ENCODE peak calls at places on chromosomes 12 and 14, in six cellular contexts. U is effector memory CD4-positive, alpha-beta T cell; B is stimulated activated CD4-positive, alpha-beta T cell treated with anti-CD3 and anti-CD28 coated beads, TNF-alpha, amount 100 ng/mL, for 4 hours; Q is pons; E is cardiac muscle cell; K is NCI-H1092. Z is an unnamed sample.

GRCh38 chr12:66235626-66236281 is 46.7 kb downstream of the IRAK3 start:
- DNase-seq in U (no peak), Q (no peak), E (no peak), B (no peak), K (no peak), Z (peak; percentile 40)

GRCh38 chr14:89415139-89415538 is 1.9 kb downstream of the FOXN3 start:
- DNase-seq in E (no peak), K (no peak), U (no peak), B (no peak), Q (no peak), Z (no peak)

GRCh38 chr12:75560167-75560566 is 48.8 kb upstream of the KRR1 start:
- DNase-seq in E (peak; percentile 20), B (no peak), Q (peak; percentile 91), K (no peak), U (no peak), Z (peak; percentile 15)

GRCh38 chr12:52494518-52494917 is 1.5 kb upstream of the KRT6A start:
- DNase-seq in Q (no peak), K (no peak), B (no peak), U (no peak), E (no peak), Z (peak; percentile 25)

GRCh38 chr12:104415308-104415980 is 41.3 kb upstream of the CHST11 start:
- DNase-seq in B (no peak), K (no peak), E (no peak), Q (no peak), U (no peak), Z (no peak)

GRCh38 chr14:51236314-51236713 is 3.7 kb upstream of the TMX1 start:
- DNase-seq in Q (no peak), E (no peak), K (no peak), U (no peak), B (no peak), Z (no peak)

GRCh38 chr14:58395815-58396626 is at the start of gene TOMM20L:
- DNase-seq in B (peak; percentile 61), Q (peak; percentile 37), U (peak; percentile 42), K (peak; percentile 54), E (peak; percentile 81), Z (peak; percentile 84)

GRCh38 chr12:52354197-52354596 is 13.1 kb downstream of the KRT85 start:
- DNase-seq in K (no peak), Q (no peak), B (no peak), E (no peak), U (no peak), Z (no peak)

GRCh38 chr14:23379331-23380196 is 2.7 kb downstream of the CMTM5 start:
- DNase-seq in B (peak; percentile 41), E (peak; percentile 86), K (peak; percentile 43), U (peak; percentile 38), Q (peak; percentile 46), Z (peak; percentile 67)

GRCh38 chr12:22935090-22935489 is 310.1 kb downstream of the ETNK1 start:
- DNase-seq in B (no peak), U (no peak), E (no peak), Q (no peak), K (no peak), Z (peak; percentile 42)

GRCh38 chr12:92717202-92717601 is 14.4 kb downstream of the PLEKHG7 start:
- DNase-seq in B (no peak), Q (no peak), K (no peak), E (no peak), U (no peak), Z (no peak)

GRCh38 chr12:19125325-19125724 is 4.2 kb upstream of the PLEKHA5 start:
- DNase-seq in Q (no peak), E (no peak), B (no peak), K (no peak), U (no peak), Z (no peak)

GRCh38 chr12:12159988-12160387 is 89.2 kb downstream of the BCL2L14 start:
- DNase-seq in K (no peak), U (no peak), E (no peak), B (no peak), Q (no peak), Z (no peak)

GRCh38 chr12:115709410-115710065 is 568.0 kb downstream of the MED13L start:
- DNase-seq in U (no peak), Q (no peak), K (peak; percentile 64), B (no peak), E (no peak), Z (no peak)

GRCh38 chr14:24880689-24881088 is 169.3 kb downstream of the STXBP6 start:
- DNase-seq in Q (no peak), U (no peak), K (no peak), E (no peak), B (no peak), Z (no peak)

GRCh38 chr14:103537175-103537990 is 8.4 kb downstream of the TRMT61A start:
- DNase-seq in U (no peak), B (no peak), E (no peak), K (no peak), Q (no peak), Z (no peak)

GRCh38 chr14:78356406-78356805 is 186.2 kb downstream of the NRXN3 start:
- DNase-seq in Q (peak; percentile 24), U (no peak), B (no peak), K (peak; percentile 41), E (no peak), Z (no peak)

GRCh38 chr14:20857630-20858261 is 33.4 kb upstream of the RNASE3 start:
- DNase-seq in Q (peak; percentile 77), K (peak; percentile 29), U (peak; percentile 41), B (peak; percentile 58), E (peak; percentile 80), Z (peak; percentile 36)

GRCh38 chr12:104218935-104219334 is 3.4 kb downstream of the TXNRD1 start:
- DNase-seq in B (no peak), E (no peak), Q (no peak), K (no peak), U (no peak), Z (no peak)

GRCh38 chr14:92093320-92093719 is 13.1 kb downstream of the ATXN3 start:
- DNase-seq in Q (peak; percentile 19), B (no peak), E (no peak), K (no peak), U (no peak), Z (no peak)

GRCh38 chr14:80150301-80150700 is 61.0 kb downstream of the DIO2 start:
- DNase-seq in B (no peak), K (no peak), Q (no peak), E (no peak), U (no peak), Z (no peak)

GRCh38 chr12:50614167-50614762 is 109.5 kb downstream of the DIP2B start:
- DNase-seq in E (no peak), B (no peak), K (no peak), U (no peak), Q (no peak), Z (no peak)

GRCh38 chr14:91229743-91230200 is 14.7 kb downstream of the GPR68 start:
- DNase-seq in E (no peak), Q (no peak), B (no peak), U (peak; percentile 57), K (no peak), Z (peak; percentile 43)

GRCh38 chr14:103393687-103394626 is 8.7 kb downstream of the MARK3 start:
- DNase-seq in U (no peak), Q (peak; percentile 54), B (no peak), E (peak; percentile 46), K (no peak), Z (peak; percentile 62)

GRCh38 chr14:77305696-77306095 is 15.0 kb downstream of the POMT2 start:
- DNase-seq in E (no peak), K (no peak), U (no peak), B (no peak), Q (peak; percentile 63), Z (no peak)

GRCh38 chr12:12282761-12283160 is 15.9 kb upstream of the LRP6 start:
- DNase-seq in E (no peak), U (no peak), Q (no peak), B (no peak), K (no peak), Z (peak; percentile 50)

GRCh38 chr12:120820885-120821510 is 83.2 kb downstream of the SPPL3 start:
- DNase-seq in E (no peak), B (no peak), Q (peak; percentile 67), U (no peak), K (no peak), Z (no peak)

GRCh38 chr12:27984275-27984674 is 11.7 kb upstream of the PTHLH start:
- DNase-seq in U (no peak), B (no peak), K (no peak), Q (no peak), E (no peak), Z (peak; percentile 65)

GRCh38 chr12:72346331-72346944 is 74.3 kb downstream of the TRHDE start:
- DNase-seq in B (no peak), Q (peak; percentile 96), U (no peak), K (peak; percentile 59), E (peak; percentile 87), Z (peak; percentile 22)

GRCh38 chr12:77965790-77966189 is 135.1 kb downstream of the NAV3 start:
- DNase-seq in Q (peak; percentile 80), K (no peak), U (no peak), E (no peak), B (no peak), Z (no peak)

GRCh38 chr14:104546591-104547309 is 32.8 kb upstream of the C14orf180 start:
- DNase-seq in Q (no peak), E (no peak), U (no peak), K (no peak), B (no peak), Z (no peak)

GRCh38 chr12:34402899-34403705 is 380.8 kb downstream of the ALG10 start:
- DNase-seq in E (no peak), B (no peak), U (no peak), Q (no peak), K (no peak), Z (no peak)

GRCh38 chr12:6056406-6057211 is 67.9 kb downstream of the VWF start:
- DNase-seq in K (no peak), E (peak; percentile 52), Q (no peak), U (no peak), B (no peak), Z (no peak)

GRCh38 chr12:473198-473597 is 13.5 kb downstream of the B4GALNT3 start:
- DNase-seq in E (no peak), K (no peak), B (no peak), Q (no peak), U (no peak), Z (no peak)

GRCh38 chr14:99872786-99873440 is 79.7 kb downstream of the EML1 start:
- DNase-seq in B (no peak), U (no peak), Q (peak; percentile 88), E (no peak), K (peak; percentile 6), Z (no peak)

GRCh38 chr12:99984271-99985128 is at the start of gene ANKS1B:
- DNase-seq in E (peak; percentile 86), B (no peak), K (peak; percentile 64), U (no peak), Q (no peak), Z (peak; percentile 29)

GRCh38 chr14:105421723-105422615 is 2.3 kb downstream of the MTA1 start:
- DNase-seq in Q (no peak), E (no peak), B (no peak), U (no peak), K (no peak), Z (no peak)

GRCh38 chr14:103199141-103199540 is 75.9 kb downstream of the TNFAIP2 start:
- DNase-seq in Q (no peak), B (no peak), E (no peak), K (no peak), U (no peak), Z (peak; percentile 62)

GRCh38 chr12:95266250-95266649 is 48.6 kb downstream of the VEZT start:
- DNase-seq in E (no peak), B (no peak), K (no peak), U (no peak), Q (no peak), Z (no peak)

Z was measured in hepatic stellate cell.